ENCODE peak calls at places on chromosomes 16 and 17, in eight cellular contexts. L, F, S, X, J, P, M and I are unnamed samples.

GRCh38 chr16:89357055-89357454 is 133.3 kb downstream of the ANKRD11 start:
- DNase-seq in L (no peak), F (no peak), S (no peak), X (no peak), J (peak; percentile 65), P (no peak), M (no peak), I (no peak)

GRCh38 chr16:58252716-58253115 is 42.1 kb downstream of the PRSS54 start:
- DNase-seq in L (no peak), F (no peak), S (no peak), X (no peak), J (peak; percentile 38), P (no peak), M (no peak), I (no peak)

GRCh38 chr17:17806035-17806434 is 30.8 kb downstream of the SREBF1 start:
- DNase-seq in L (no peak), F (no peak), S (no peak), X (no peak), J (no peak), P (no peak), M (no peak), I (no peak)

GRCh38 chr16:24745791-24746190 is 16.3 kb downstream of the TNRC6A start:
- DNase-seq in L (no peak), F (no peak), S (no peak), X (no peak), J (peak; percentile 30), P (no peak), M (no peak), I (no peak)

GRCh38 chr16:30521873-30522641 is 4.3 kb downstream of the ZNF768 start:
- DNase-seq in L (no peak), F (no peak), S (no peak), X (no peak), J (no peak), P (no peak), M (no peak), I (no peak)

GRCh38 chr17:75950850-75951554 is 10.2 kb upstream of the FBF1 start:
- DNase-seq in L (no peak), F (no peak), S (no peak), X (no peak), J (no peak), P (no peak), M (no peak), I (no peak)

GRCh38 chr16:65890203-65890602 is 476.3 kb upstream of the CDH5 start:
- DNase-seq in L (no peak), F (no peak), S (no peak), X (no peak), J (no peak), P (no peak), M (no peak), I (no peak)

GRCh38 chr16:73427177-73427576 is 379.2 kb upstream of the ZFHX3 start:
- DNase-seq in L (no peak), F (no peak), S (no peak), X (no peak), J (no peak), P (no peak), M (no peak), I (no peak)

GRCh38 chr17:80605326-80606066 is 60.9 kb downstream of the RPTOR start:
- DNase-seq in L (peak; percentile 8), F (no peak), S (no peak), X (no peak), J (no peak), P (no peak), M (no peak), I (peak; percentile 79)

GRCh38 chr17:7023576-7024401 is 939 bp downstream of the BCL6B start:
- DNase-seq in L (peak; percentile 93), F (peak; percentile 61), S (no peak), X (peak; percentile 94), J (peak; percentile 98), P (peak; percentile 75), M (peak; percentile 78), I (peak; percentile 96)

GRCh38 chr17:2571523-2572303 is 21.7 kb upstream of the PAFAH1B1 start:
- DNase-seq in L (no peak), F (no peak), S (no peak), X (no peak), J (no peak), P (no peak), M (no peak), I (peak; percentile 51)

GRCh38 chr16:16108759-16109158 is 114.5 kb downstream of the ABCC6 start:
- DNase-seq in L (no peak), F (no peak), S (no peak), X (no peak), J (peak; percentile 41), P (no peak), M (no peak), I (no peak)

GRCh38 chr17:29867643-29868181 is 62.3 kb downstream of the SSH2 start:
- DNase-seq in L (no peak), F (peak; percentile 32), S (no peak), X (no peak), J (peak; percentile 39), P (no peak), M (no peak), I (peak; percentile 7)

GRCh38 chr16:75252946-75253911 is 1.8 kb upstream of the BCAR1 start:
- DNase-seq in L (no peak), F (no peak), S (no peak), X (no peak), J (peak; percentile 99), P (peak; percentile 64), M (no peak), I (no peak)

GRCh38 chr16:88339926-88340754 is 42.6 kb upstream of the ZNF469 start:
- DNase-seq in L (no peak), F (no peak), S (no peak), X (peak; percentile 35), J (no peak), P (no peak), M (no peak), I (no peak)

DNA sequence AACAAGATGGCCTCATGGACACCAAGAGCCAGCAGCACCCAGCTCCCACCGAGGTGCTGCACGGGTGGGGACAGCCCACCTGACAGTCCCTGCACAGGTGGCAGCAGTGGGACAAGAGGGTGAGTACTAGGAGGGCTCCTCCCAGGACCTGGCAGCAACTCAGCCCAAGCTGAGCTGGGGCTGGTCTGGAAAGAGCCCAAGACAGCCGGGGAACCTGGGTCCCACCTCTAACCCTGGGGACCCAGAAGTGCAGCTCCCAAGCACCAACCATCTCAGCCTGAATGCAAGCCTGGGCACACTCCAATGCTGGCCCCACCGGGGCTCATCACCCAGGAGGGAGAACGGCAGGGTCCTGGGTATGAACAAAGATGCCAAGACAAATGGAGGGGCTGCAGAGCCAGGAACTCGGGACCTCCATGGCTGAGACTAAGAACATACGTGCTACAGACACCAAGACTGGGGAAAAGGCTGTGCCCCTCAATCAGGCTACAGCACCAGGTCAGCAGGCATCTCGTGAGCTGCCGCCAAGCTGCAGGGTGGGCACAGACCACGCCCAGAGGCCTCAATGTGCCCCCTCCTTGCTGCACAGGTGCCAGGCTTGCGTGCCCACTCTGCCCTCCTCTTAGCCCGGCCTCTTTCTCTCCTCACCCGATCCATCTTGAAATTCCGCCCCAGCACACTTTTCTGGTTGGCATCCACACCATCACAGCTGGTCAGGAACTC is 37.5 kb upstream of the GSG1L start:
- DNase-seq in L (no peak), F (no peak), S (no peak), X (no peak), J (no peak), P (no peak), M (no peak), I (no peak)
- H3K36me3 ChIP-seq in L (peaks cover 84% of the 10 kb centered on the region), F (peaks cover 30% of the 10 kb centered on the region), S (peaks cover 54% of the 10 kb centered on the region), X (peaks cover 75% of the 10 kb centered on the region), J (peaks cover 26% of the 10 kb centered on the region), P (no peaks in the 10 kb centered on the region), M (peaks cover 22% of the 10 kb centered on the region), I (peaks cover 56% of the 10 kb centered on the region)

DNA sequence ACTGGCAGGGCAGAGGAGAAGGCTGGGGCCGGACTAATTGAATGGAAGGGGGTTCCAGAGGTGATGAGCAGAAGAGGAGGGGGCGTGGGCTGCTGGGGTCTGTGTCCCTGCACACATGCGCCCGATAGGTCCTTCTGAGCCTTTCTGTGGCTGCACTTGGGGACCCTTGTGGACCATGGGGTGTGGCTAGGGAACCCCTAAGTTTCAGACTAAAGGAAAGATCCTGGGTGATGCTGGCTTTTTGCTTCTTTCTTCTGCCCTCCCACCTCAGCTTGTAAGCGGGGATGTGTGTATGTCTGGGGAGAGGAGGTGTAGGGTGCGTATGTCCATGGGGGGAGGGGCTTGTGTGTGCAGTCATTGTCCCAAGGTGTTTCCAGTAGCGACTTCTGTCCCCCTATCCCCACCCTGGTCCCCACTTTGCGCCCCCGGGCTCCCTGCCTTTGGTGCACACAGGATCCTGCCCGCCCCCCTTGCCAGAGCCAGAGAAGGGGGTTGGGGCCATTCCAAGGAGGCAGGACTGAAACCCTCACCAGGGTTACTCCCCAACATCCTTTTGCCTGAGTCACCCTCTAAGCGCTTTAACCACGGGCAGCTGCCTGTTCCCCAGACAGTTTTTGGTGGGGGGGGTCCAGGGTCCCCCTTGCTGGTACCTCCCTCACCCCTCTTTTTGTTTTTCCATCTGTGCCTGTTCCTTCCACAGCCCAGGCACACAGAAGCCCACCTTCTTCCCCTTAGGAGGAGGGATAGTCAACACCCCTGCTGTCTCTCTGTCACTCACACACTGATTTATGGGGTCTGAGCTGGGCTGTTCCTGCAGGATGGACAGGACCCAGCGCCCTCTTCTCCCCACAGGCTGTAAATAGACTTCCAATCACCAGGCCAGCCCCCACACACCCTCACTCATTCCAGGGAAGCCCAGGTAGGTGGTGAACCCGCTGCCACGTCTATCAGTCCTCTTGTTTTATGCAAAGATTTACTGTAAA is 83.2 kb downstream of the ARHGAP23 start:
- DNase-seq in L (no peak), F (no peak), S (peak; percentile 16), X (no peak), J (peak; percentile 52), P (peak; percentile 37), M (no peak), I (no peak)
- H3K4me3 ChIP-seq in L (no peak overlapping the region), F (peak overlapping the region; percentile 27), S (no peak overlapping the region), X (no peak overlapping the region), J (peak overlapping the region; percentile 74), P (no peak overlapping the region), M (no peak overlapping the region), I (no peak overlapping the region)

DNA sequence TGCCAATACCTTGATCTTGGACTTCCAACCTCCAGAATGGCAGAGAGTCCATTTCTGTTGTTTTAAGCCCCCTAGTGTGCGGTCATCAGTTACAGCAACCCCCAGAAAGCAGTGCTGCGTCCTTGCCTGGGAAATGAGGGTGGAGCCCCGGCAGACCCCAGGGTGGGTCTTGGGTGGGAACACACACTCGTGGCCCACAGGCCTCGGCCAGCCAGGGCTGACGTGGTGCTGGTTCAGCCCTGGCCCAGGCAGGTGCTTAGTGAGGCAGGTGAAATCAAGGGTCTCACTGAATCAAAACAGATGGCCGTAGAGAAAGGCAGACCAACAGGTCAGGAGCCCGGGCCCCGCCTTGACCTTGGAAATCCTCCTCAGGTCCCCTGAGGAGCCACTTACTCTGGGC is 169.2 kb downstream of the RBFOX3 start:
- DNase-seq in L (no peak), F (no peak), S (no peak), X (no peak), J (no peak), P (no peak), M (no peak), I (no peak)
- H3K36me3 ChIP-seq in L (no peaks in the 10 kb centered on the region), F (no peaks in the 10 kb centered on the region), S (no peaks in the 10 kb centered on the region), X (no peaks in the 10 kb centered on the region), J (no peaks in the 10 kb centered on the region), P (no peaks in the 10 kb centered on the region), M (no peaks in the 10 kb centered on the region), I (no peaks in the 10 kb centered on the region)

DNA sequence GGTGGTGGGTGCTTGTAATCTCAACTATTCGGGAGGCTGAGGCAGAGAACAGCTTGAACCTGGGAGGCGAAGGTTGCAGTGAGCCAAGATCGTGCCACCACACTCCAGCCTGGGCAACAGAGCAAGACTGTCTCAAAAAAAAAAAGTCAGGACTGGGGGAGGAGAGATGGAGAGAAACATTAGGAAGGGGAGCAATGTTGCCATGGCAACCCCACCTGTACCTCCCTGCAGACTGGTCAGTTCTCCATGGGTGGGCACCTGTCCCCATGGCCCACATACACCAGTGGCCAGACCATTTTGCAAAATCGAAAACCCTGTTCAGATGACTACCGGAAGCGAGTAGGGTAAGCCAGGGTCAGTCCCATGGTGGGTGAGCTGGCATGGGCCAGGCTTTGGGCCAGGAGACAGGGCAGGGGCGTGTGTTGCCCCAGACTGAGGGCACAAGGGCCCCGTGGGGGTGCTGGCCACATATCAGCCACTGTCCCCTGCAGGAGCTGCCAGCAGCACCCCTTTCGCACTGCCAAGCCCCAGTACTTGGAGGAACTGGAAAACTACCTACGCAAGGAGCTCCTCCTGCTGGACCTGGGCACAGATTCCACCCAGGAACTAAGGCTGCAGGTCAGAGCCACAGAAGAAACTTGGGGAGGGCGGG is 14.0 kb downstream of the TSNAXIP1 start:
- DNase-seq in L (no peak), F (no peak), S (no peak), X (no peak), J (no peak), P (no peak), M (no peak), I (no peak)
- H3K4me3 ChIP-seq in L (no peak overlapping the region), F (no peak overlapping the region), S (no peak overlapping the region), X (no peak overlapping the region), J (no peak overlapping the region), P (no peak overlapping the region), M (no peak overlapping the region), I (no peak overlapping the region)